ENCODE peak calls at places on chromosome 15, in seven cellular contexts. One of them, this sample, is unnamed.

GRCh38 chr15:38225381-38225780 is 27.3 kb upstream of the SPRED1 start:
- DNase-seq in K562: no peak
- DNase-seq in HCT116: no peak
- DNase-seq in SK-N-SH: no peak
- DNase-seq in GM12878: no peak
- DNase-seq in H1: no peak
- DNase-seq in HepG2: no peak
- DNase-seq in this sample: no peak

GRCh38 chr15:79370716-79371115 is 59.8 kb downstream of the TMED3 start:
- DNase-seq in K562: no peak
- DNase-seq in HCT116: no peak
- DNase-seq in SK-N-SH: no peak
- DNase-seq in GM12878: no peak
- DNase-seq in H1: no peak
- DNase-seq in HepG2: no peak
- DNase-seq in this sample: no peak

GRCh38 chr15:90362936-90363212 is 10.8 kb downstream of the ZNF774 start:
- DNase-seq in K562: peak
- DNase-seq in HCT116: no peak
- DNase-seq in SK-N-SH: no peak
- DNase-seq in GM12878: no peak
- DNase-seq in H1: no peak
- DNase-seq in HepG2: no peak
- DNase-seq in this sample: no peak

GRCh38 chr15:88255109-88255495 is 1.4 kb downstream of the NTRK3 start:
- DNase-seq in K562: no peak
- DNase-seq in HCT116: no peak
- DNase-seq in SK-N-SH: no peak
- DNase-seq in GM12878: no peak
- DNase-seq in H1: no peak
- DNase-seq in HepG2: no peak
- DNase-seq in this sample: no peak

GRCh38 chr15:74375303-74375693 is 7.9 kb upstream of the CYP11A1 start:
- DNase-seq in K562: peak
- DNase-seq in HCT116: peak
- DNase-seq in SK-N-SH: peak
- DNase-seq in GM12878: no peak
- DNase-seq in H1: peak
- DNase-seq in HepG2: peak
- DNase-seq in this sample: peak

GRCh38 chr15:38683382-38684242 is 119.0 kb upstream of the RASGRP1 start:
- DNase-seq in K562: peak
- DNase-seq in HCT116: peak
- DNase-seq in SK-N-SH: peak
- DNase-seq in GM12878: no peak
- DNase-seq in H1: peak
- DNase-seq in HepG2: peak
- DNase-seq in this sample: peak

GRCh38 chr15:33358303-33358702 is 47.5 kb downstream of the RYR3 start:
- DNase-seq in K562: no peak
- DNase-seq in HCT116: no peak
- DNase-seq in SK-N-SH: no peak
- DNase-seq in GM12878: no peak
- DNase-seq in H1: no peak
- DNase-seq in HepG2: no peak
- DNase-seq in this sample: no peak

GRCh38 chr15:90099868-90100854 is 2.1 kb downstream of the IDH2 start:
- DNase-seq in K562: no peak
- DNase-seq in HCT116: no peak
- DNase-seq in SK-N-SH: no peak
- DNase-seq in GM12878: no peak
- DNase-seq in H1: no peak
- DNase-seq in HepG2: peak
- DNase-seq in this sample: no peak

GRCh38 chr15:89809093-89809786 is 5.4 kb downstream of the ANPEP start:
- DNase-seq in K562: no peak
- DNase-seq in HCT116: no peak
- DNase-seq in SK-N-SH: peak
- DNase-seq in GM12878: no peak
- DNase-seq in H1: no peak
- DNase-seq in HepG2: peak
- DNase-seq in this sample: no peak

GRCh38 chr15:52031542-52031941 is 12.5 kb downstream of the MAPK6 start:
- DNase-seq in K562: no peak
- DNase-seq in HCT116: no peak
- DNase-seq in SK-N-SH: no peak
- DNase-seq in GM12878: no peak
- DNase-seq in H1: no peak
- DNase-seq in HepG2: no peak
- DNase-seq in this sample: no peak

GRCh38 chr15:56390739-56391267 is 25.6 kb downstream of the TEX9 start:
- DNase-seq in K562: no peak
- DNase-seq in HCT116: no peak
- DNase-seq in SK-N-SH: no peak
- DNase-seq in GM12878: no peak
- DNase-seq in H1: no peak
- DNase-seq in HepG2: no peak
- DNase-seq in this sample: no peak

GRCh38 chr15:91807122-91807521 is 46.4 kb upstream of the SLCO3A1 start:
- DNase-seq in K562: no peak
- DNase-seq in HCT116: no peak
- DNase-seq in SK-N-SH: no peak
- DNase-seq in GM12878: no peak
- DNase-seq in H1: no peak
- DNase-seq in HepG2: no peak
- DNase-seq in this sample: no peak

GRCh38 chr15:40343512-40343911 is 2.8 kb upstream of the CCDC9B start:
- DNase-seq in K562: no peak
- DNase-seq in HCT116: no peak
- DNase-seq in SK-N-SH: no peak
- DNase-seq in GM12878: no peak
- DNase-seq in H1: no peak
- DNase-seq in HepG2: peak
- DNase-seq in this sample: no peak

GRCh38 chr15:38038659-38039442 is 104.4 kb downstream of the TMCO5A start:
- DNase-seq in K562: no peak
- DNase-seq in HCT116: no peak
- DNase-seq in SK-N-SH: no peak
- DNase-seq in GM12878: no peak
- DNase-seq in H1: no peak
- DNase-seq in HepG2: no peak
- DNase-seq in this sample: no peak

GRCh38 chr15:57296473-57297162 is 79.7 kb upstream of the CGNL1 start:
- DNase-seq in K562: no peak
- DNase-seq in HCT116: no peak
- DNase-seq in SK-N-SH: no peak
- DNase-seq in GM12878: no peak
- DNase-seq in H1: peak
- DNase-seq in HepG2: no peak
- DNase-seq in this sample: peak

GRCh38 chr15:71548317-71548908 is 261.9 kb upstream of the NR2E3 start:
- DNase-seq in K562: no peak
- DNase-seq in HCT116: no peak
- DNase-seq in SK-N-SH: no peak
- DNase-seq in GM12878: no peak
- DNase-seq in H1: no peak
- DNase-seq in HepG2: no peak
- DNase-seq in this sample: no peak

GRCh38 chr15:38207591-38207990 is 45.0 kb upstream of the SPRED1 start:
- DNase-seq in K562: no peak
- DNase-seq in HCT116: no peak
- DNase-seq in SK-N-SH: no peak
- DNase-seq in GM12878: no peak
- DNase-seq in H1: no peak
- DNase-seq in HepG2: no peak
- DNase-seq in this sample: no peak

GRCh38 chr15:69548771-69549170 is 96.2 kb downstream of the RPLP1 start:
- DNase-seq in K562: no peak
- DNase-seq in HCT116: no peak
- DNase-seq in SK-N-SH: no peak
- DNase-seq in GM12878: no peak
- DNase-seq in H1: no peak
- DNase-seq in HepG2: no peak
- DNase-seq in this sample: no peak

GRCh38 chr15:49438970-49439631 is 16.1 kb downstream of the FGF7 start:
- DNase-seq in K562: no peak
- DNase-seq in HCT116: no peak
- DNase-seq in SK-N-SH: no peak
- DNase-seq in GM12878: peak
- DNase-seq in H1: no peak
- DNase-seq in HepG2: no peak
- DNase-seq in this sample: no peak

GRCh38 chr15:95761742-95762141 is 568.8 kb upstream of the NR2F2 start:
- DNase-seq in K562: no peak
- DNase-seq in HCT116: no peak
- DNase-seq in SK-N-SH: no peak
- DNase-seq in GM12878: no peak
- DNase-seq in H1: no peak
- DNase-seq in HepG2: no peak
- DNase-seq in this sample: no peak

GRCh38 chr15:52804526-52805081 is 14.5 kb upstream of the ONECUT1 start:
- DNase-seq in K562: no peak
- DNase-seq in HCT116: no peak
- DNase-seq in SK-N-SH: no peak
- DNase-seq in GM12878: no peak
- DNase-seq in H1: peak
- DNase-seq in HepG2: no peak
- DNase-seq in this sample: no peak

GRCh38 chr15:49036650-49037545 is 9.3 kb downstream of the SECISBP2L start:
- DNase-seq in K562: peak
- DNase-seq in HCT116: no peak
- DNase-seq in SK-N-SH: no peak
- DNase-seq in GM12878: no peak
- DNase-seq in H1: no peak
- DNase-seq in HepG2: no peak
- DNase-seq in this sample: no peak

GRCh38 chr15:80856809-80857377 is 77.7 kb downstream of the CEMIP start:
- DNase-seq in K562: no peak
- DNase-seq in HCT116: peak
- DNase-seq in SK-N-SH: no peak
- DNase-seq in GM12878: no peak
- DNase-seq in H1: no peak
- DNase-seq in HepG2: peak
- DNase-seq in this sample: peak
- TF ChIP-seq JUND in K562: no peak
- TF ChIP-seq JUND in HCT116: no peak
- TF ChIP-seq JUND in SK-N-SH: no peak
- TF ChIP-seq JUND in GM12878: no peak
- TF ChIP-seq JUND in H1: no peak
- TF ChIP-seq JUND in HepG2: no peak
- TF ChIP-seq JUND in this sample: no peak

DNA sequence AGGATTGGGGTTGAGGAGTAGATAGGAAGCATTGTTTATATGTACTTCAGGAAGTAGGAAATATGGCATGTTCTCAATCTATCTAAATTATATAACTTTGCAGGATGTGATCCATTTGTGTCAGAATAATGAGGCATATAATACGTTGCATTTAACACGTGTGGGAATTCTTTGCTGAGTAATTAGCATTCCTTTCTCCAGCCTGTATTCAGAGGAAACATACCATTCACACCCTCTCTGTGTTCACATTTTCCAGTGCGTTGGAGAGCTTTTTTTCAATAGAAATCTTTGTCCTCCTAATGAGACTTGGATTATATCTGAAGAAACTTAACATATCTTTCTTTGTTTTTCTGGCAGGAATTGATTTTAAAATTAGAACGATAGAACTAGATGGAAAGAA is 33.0 kb upstream of the APH1B start:
- DNase-seq in K562: no peak
- DNase-seq in HCT116: no peak
- DNase-seq in SK-N-SH: no peak
- DNase-seq in GM12878: no peak
- DNase-seq in H1: no peak
- DNase-seq in HepG2: no peak
- DNase-seq in this sample: no peak
- TF ChIP-seq JUND in K562: no peak
- TF ChIP-seq JUND in HCT116: no peak
- TF ChIP-seq JUND in SK-N-SH: no peak
- TF ChIP-seq JUND in GM12878: no peak
- TF ChIP-seq JUND in H1: no peak
- TF ChIP-seq JUND in HepG2: no peak
- TF ChIP-seq JUND in this sample: no peak

GRCh38 chr15:60324706-60325438 is 72.9 kb downstream of the ANXA2 start:
- DNase-seq in K562: no peak
- DNase-seq in HCT116: no peak
- DNase-seq in SK-N-SH: no peak
- DNase-seq in GM12878: no peak
- DNase-seq in H1: no peak
- DNase-seq in HepG2: no peak
- DNase-seq in this sample: no peak
- TF ChIP-seq JUND in K562: no peak
- TF ChIP-seq JUND in HCT116: no peak
- TF ChIP-seq JUND in SK-N-SH: no peak
- TF ChIP-seq JUND in GM12878: no peak
- TF ChIP-seq JUND in H1: no peak
- TF ChIP-seq JUND in HepG2: no peak
- TF ChIP-seq JUND in this sample: no peak

GRCh38 chr15:80887148-80887547 is 102.5 kb downstream of the MESD start:
- DNase-seq in K562: no peak
- DNase-seq in HCT116: no peak
- DNase-seq in SK-N-SH: no peak
- DNase-seq in GM12878: no peak
- DNase-seq in H1: no peak
- DNase-seq in HepG2: no peak
- DNase-seq in this sample: no peak
- TF ChIP-seq JUND in K562: no peak
- TF ChIP-seq JUND in HCT116: no peak
- TF ChIP-seq JUND in SK-N-SH: no peak
- TF ChIP-seq JUND in GM12878: no peak
- TF ChIP-seq JUND in H1: no peak
- TF ChIP-seq JUND in HepG2: no peak
- TF ChIP-seq JUND in this sample: no peak

GRCh38 chr15:42608110-42608531 is 32.7 kb downstream of the STARD9 start:
- DNase-seq in K562: no peak
- DNase-seq in HCT116: no peak
- DNase-seq in SK-N-SH: no peak
- DNase-seq in GM12878: peak
- DNase-seq in H1: no peak
- DNase-seq in HepG2: no peak
- DNase-seq in this sample: peak

GRCh38 chr15:42602501-42602900 is 27.1 kb downstream of the STARD9 start:
- DNase-seq in K562: peak
- DNase-seq in HCT116: no peak
- DNase-seq in SK-N-SH: no peak
- DNase-seq in GM12878: no peak
- DNase-seq in H1: no peak
- DNase-seq in HepG2: peak
- DNase-seq in this sample: no peak

GRCh38 chr15:42608767-42609488 is 33.5 kb downstream of the STARD9 start:
- DNase-seq in K562: no peak
- DNase-seq in HCT116: no peak
- DNase-seq in SK-N-SH: no peak
- DNase-seq in GM12878: no peak
- DNase-seq in H1: no peak
- DNase-seq in HepG2: no peak
- DNase-seq in this sample: no peak

GRCh38 chr15:42603978-42604377 is 28.6 kb downstream of the STARD9 start:
- DNase-seq in K562: no peak
- DNase-seq in HCT116: no peak
- DNase-seq in SK-N-SH: no peak
- DNase-seq in GM12878: no peak
- DNase-seq in H1: no peak
- DNase-seq in HepG2: no peak
- DNase-seq in this sample: no peak

GRCh38 chr15:42605281-42605744 is 29.9 kb downstream of the STARD9 start:
- DNase-seq in K562: no peak
- DNase-seq in HCT116: no peak
- DNase-seq in SK-N-SH: peak
- DNase-seq in GM12878: peak
- DNase-seq in H1: no peak
- DNase-seq in HepG2: no peak
- DNase-seq in this sample: peak
- TF ChIP-seq JUND in K562: no peak
- TF ChIP-seq JUND in HCT116: no peak
- TF ChIP-seq JUND in SK-N-SH: no peak
- TF ChIP-seq JUND in GM12878: no peak
- TF ChIP-seq JUND in H1: no peak
- TF ChIP-seq JUND in HepG2: no peak
- TF ChIP-seq JUND in this sample: no peak

This sample was measured in T47D.